ENCODE peak calls at places on chromosomes 1 and 21, in ten cellular contexts. V is breast epithelium, D is AG04450, L is WERI-Rb-1, S is GM13977, K is hepatocyte, E is fibroblast of mammary gland, H is tibial artery, O is psoas muscle, W is mammary epithelial cell. N is an unnamed sample.

GRCh38 chr1:143689781-143690180 is 282.0 kb downstream of the FAM72C start:
- DNase-seq in V (no peak), D (no peak), L (no peak), S (no peak), K (no peak), E (no peak), H (no peak), O (no peak), W (no peak), N (no peak)

GRCh38 chr1:230140221-230141001 is 73.4 kb downstream of the GALNT2 start:
- DNase-seq in V (no peak), D (no peak), L (no peak), S (no peak), K (no peak), E (peak; percentile 68), H (peak; percentile 49), O (peak; percentile 37), W (no peak), N (no peak)

GRCh38 chr1:219414250-219414649 is 198.7 kb downstream of the ZC3H11B start:
- DNase-seq in V (no peak), D (no peak), L (no peak), S (no peak), K (no peak), E (no peak), H (no peak), O (no peak), W (no peak), N (no peak)

GRCh38 chr21:42414928-42415769 is 11.4 kb downstream of the UBASH3A start:
- DNase-seq in V (no peak), D (no peak), L (no peak), S (peak; percentile 88), K (no peak), E (peak; percentile 88), H (no peak), O (no peak), W (peak; percentile 93), N (no peak)

GRCh38 chr21:42596657-42597056 is 56.8 kb upstream of the PDE9A start:
- DNase-seq in V (no peak), D (no peak), L (no peak), S (no peak), K (no peak), E (no peak), H (no peak), O (no peak), W (no peak), N (no peak)

GRCh38 chr1:61332196-61332753 is 249.9 kb downstream of the NFIA start:
- DNase-seq in V (no peak), D (no peak), L (no peak), S (peak; percentile 66), K (no peak), E (no peak), H (no peak), O (no peak), W (no peak), N (no peak)

GRCh38 chr1:246797597-246797996 is 73.4 kb downstream of the SCCPDH start:
- DNase-seq in V (no peak), D (no peak), L (no peak), S (no peak), K (no peak), E (no peak), H (no peak), O (no peak), W (no peak), N (no peak)

GRCh38 chr1:117883620-117884019 is 45.8 kb downstream of the GDAP2 start:
- DNase-seq in V (no peak), D (no peak), L (no peak), S (no peak), K (no peak), E (peak; percentile 16), H (no peak), O (no peak), W (no peak), N (no peak)

GRCh38 chr1:68959631-68960030 is 462.7 kb upstream of the DEPDC1 start:
- DNase-seq in V (no peak), D (no peak), L (no peak), S (no peak), K (no peak), E (no peak), H (no peak), O (no peak), W (no peak), N (no peak)

GRCh38 chr1:53593758-53594380 is 134.7 kb downstream of the DMRTB1 start:
- DNase-seq in V (no peak), D (no peak), L (peak; percentile 52), S (no peak), K (peak; percentile 66), E (no peak), H (no peak), O (no peak), W (no peak), N (peak; percentile 53)

GRCh38 chr1:99264201-99265021 is at the start of gene PLPPR4:
- DNase-seq in V (peak; percentile 21), D (no peak), L (peak; percentile 63), S (no peak), K (peak; percentile 68), E (peak; percentile 8), H (peak; percentile 33), O (peak; percentile 57), W (peak; percentile 4), N (peak; percentile 57)

GRCh38 chr1:77759090-77760028 is at the start of gene USP33:
- DNase-seq in V (peak; percentile 69), D (peak; percentile 7), L (peak; percentile 92), S (peak; percentile 91), K (peak; percentile 93), E (peak; percentile 63), H (peak; percentile 82), O (peak; percentile 89), W (peak; percentile 76), N (peak; percentile 81)
- TF ChIP-seq CTCF in V (no peak), D (no peak), L (no peak), S (no peak), K (peak; percentile 8), E (no peak), H (no peak), O (no peak), W (no peak), N (peak; percentile 16)

GRCh38 chr1:156754219-156754618 is 2.7 kb upstream of the HDGF start:
- DNase-seq in V (no peak), D (no peak), L (no peak), S (no peak), K (no peak), E (no peak), H (no peak), O (no peak), W (no peak), N (no peak)

GRCh38 chr1:156750191-156750931 is 1.1 kb downstream of the HDGF start:
- DNase-seq in V (peak; percentile 76), D (no peak), L (peak; percentile 64), S (no peak), K (peak; percentile 67), E (peak; percentile 58), H (no peak), O (peak; percentile 45), W (peak; percentile 92), N (no peak)

GRCh38 chr1:156752843-156753486 is 1.5 kb upstream of the HDGF start:
- DNase-seq in V (no peak), D (no peak), L (no peak), S (no peak), K (no peak), E (no peak), H (no peak), O (no peak), W (no peak), N (no peak)

GRCh38 chr1:156750932-156751723 is at the start of gene HDGF:
- DNase-seq in V (peak; percentile 55), D (no peak), L (peak; percentile 57), S (no peak), K (peak; percentile 71), E (no peak), H (peak; percentile 56), O (peak; percentile 69), W (peak; percentile 42), N (peak; percentile 55)

DNA sequence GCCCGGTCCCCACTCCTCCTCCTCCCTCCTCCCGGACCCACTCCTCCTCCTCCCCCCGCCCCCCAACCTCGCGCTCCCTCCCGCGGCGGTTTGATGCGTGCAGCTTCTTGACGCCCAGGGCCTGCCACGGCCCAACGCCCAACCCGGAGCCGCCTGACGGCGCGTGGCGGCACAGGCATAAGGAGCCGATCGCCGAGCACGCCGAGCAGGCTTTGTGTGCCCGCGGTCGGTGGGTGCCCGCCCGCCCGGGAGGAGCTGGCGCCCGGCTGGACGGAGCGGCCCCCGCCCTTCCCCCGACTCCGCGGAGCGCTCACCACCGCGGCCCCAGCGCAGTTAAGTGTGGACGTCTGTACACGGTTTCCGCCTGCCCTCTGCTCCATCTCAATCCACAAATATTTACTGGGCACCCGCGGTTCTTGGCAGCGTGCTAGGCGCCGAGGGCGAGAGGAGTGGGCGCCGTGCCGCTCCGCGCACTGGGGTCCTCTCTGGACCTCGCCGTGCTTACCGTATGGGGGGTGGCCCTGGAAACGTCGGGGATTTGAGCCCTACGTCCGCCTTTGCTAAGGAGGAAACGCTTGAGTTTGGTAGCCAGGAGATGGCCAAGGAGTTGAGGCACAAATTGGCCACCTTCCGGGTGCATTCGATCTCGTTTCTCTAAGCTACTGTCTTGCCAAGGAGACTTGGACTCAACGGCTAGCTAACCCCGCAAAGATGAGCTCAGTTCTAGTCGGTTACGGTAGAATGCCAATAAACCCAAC is 428 bp upstream of the HDGF start:
- DNase-seq in V (peak; percentile 95), D (peak; percentile 91), L (peak; percentile 100), S (peak; percentile 97), K (peak; percentile 98), E (peak; percentile 92), H (peak; percentile 97), O (peak; percentile 99), W (peak; percentile 94), N (peak; percentile 90)
- TF ChIP-seq CTCF in V (no peak), D (no peak), L (no peak), S (no peak), K (no peak), E (no peak), H (no peak), O (no peak), W (peak; percentile 1), N (no peak)

GRCh38 chr21:34793471-34793870 is 124.7 kb downstream of the CLIC6 start:
- DNase-seq in V (no peak), D (no peak), L (no peak), S (no peak), K (no peak), E (no peak), H (no peak), O (no peak), W (no peak), N (no peak)
- TF ChIP-seq CTCF in V (no peak), D (no peak), L (no peak), S (no peak), K (no peak), E (no peak), H (no peak), O (no peak), W (no peak), N (no peak)

DNA sequence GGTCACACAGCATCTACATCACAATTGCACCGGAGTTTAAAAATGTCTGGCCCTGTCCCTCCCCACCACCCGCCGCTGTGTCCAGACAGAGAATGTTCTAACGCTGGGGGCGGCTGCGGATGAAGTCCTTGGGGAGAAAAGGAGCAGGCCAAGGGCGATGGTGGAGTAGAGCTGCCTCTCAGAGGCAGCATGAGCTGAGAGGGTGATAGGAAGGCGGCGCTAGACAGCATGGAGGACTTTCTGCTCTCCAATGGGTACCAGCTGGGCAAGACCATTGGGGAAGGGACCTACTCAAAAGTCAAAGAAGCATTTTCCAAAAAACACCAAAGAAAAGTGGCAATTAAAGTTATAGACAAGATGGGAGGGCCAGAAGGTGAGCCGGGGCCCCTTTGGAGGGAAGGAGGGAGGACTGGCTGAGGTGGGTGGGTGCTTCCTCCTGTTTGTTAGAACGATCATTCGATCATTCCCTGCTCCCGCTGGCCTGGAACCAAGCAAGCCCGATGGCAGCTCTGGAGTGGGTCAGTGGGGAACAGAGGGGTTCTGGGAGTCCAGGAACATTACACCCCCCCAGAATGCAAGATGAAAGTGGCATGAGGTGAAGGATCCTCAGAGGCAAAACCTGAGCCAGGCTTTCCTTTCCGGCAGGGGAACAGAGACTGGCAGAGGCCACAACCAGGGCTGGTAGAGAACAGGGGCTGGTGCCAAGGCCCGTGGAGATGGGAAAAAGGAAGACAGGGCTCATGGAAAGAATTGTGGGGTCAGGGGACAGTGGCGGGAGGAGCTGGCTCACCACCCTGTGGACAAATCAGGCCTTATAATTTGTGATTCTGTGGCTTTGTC is at the start of the genes FAM229A and TSSK3:
- DNase-seq in V (no peak), D (no peak), L (no peak), S (no peak), K (no peak), E (no peak), H (no peak), O (no peak), W (no peak), N (no peak)
- TF ChIP-seq CTCF in V (no peak), D (no peak), L (no peak), S (no peak), K (no peak), E (no peak), H (no peak), O (no peak), W (no peak), N (no peak)